ENCODE peak calls at places on chromosomes 11 and 22, in ten cellular contexts. Z is H4, E is GM20000, P is AML-193, O is uterus, X is activated gamma-delta T cell treated with Interleukin-2 at 50 U/mL for 16 hours, R is HT1080, T is MM.1S, V is HTR-8/SVneo, N is GM04503. H is an unnamed sample.

GRCh38 chr11:62724171-62724570 is 3.1 kb downstream of the HNRNPUL2 start:
- DNase-seq in T (no peak), R (no peak), O (no peak), V (no peak), Z (no peak), E (no peak), N (no peak), P (no peak), X (no peak), H (no peak)

GRCh38 chr22:32644252-32645100 is 157.0 kb upstream of the TIMP3 start:
- DNase-seq in O (peak), X (peak), T (no peak), R (peak), N (no peak), E (no peak), V (no peak), P (no peak), Z (peak), H (peak)

GRCh38 chr11:77113382-77114088 is 10.9 kb downstream of the OMP start:
- DNase-seq in Z (no peak), X (no peak), E (peak), R (peak), V (peak), P (peak), N (no peak), T (peak), O (no peak), H (peak)

GRCh38 chr11:70467196-70468085 is 69.1 kb downstream of the CTTN start:
- DNase-seq in O (no peak), E (peak), N (no peak), Z (peak), R (peak), P (peak), V (peak), T (peak), X (no peak), H (peak)

GRCh38 chr11:64745523-64746328 is 1.8 kb upstream of the RASGRP2 start:
- DNase-seq in V (no peak), O (peak), P (peak), X (peak), E (peak), Z (no peak), R (no peak), N (no peak), T (no peak), H (peak)

GRCh38 chr11:113153847-113154246 is 160.5 kb upstream of the TTC12 start:
- DNase-seq in P (peak), T (no peak), V (no peak), O (no peak), Z (no peak), X (no peak), R (no peak), E (no peak), N (no peak), H (no peak)

GRCh38 chr11:64234840-64235379 is 526 bp downstream of the VEGFB start:
- DNase-seq in R (no peak), V (peak), N (no peak), O (no peak), Z (no peak), T (peak), P (no peak), X (peak), E (no peak), H (no peak)

GRCh38 chr11:133337905-133338536 is 194.3 kb downstream of the OPCML start:
- DNase-seq in R (no peak), X (no peak), O (no peak), T (no peak), Z (no peak), E (no peak), P (no peak), V (no peak), N (no peak), H (no peak)

H was measured in KBM-7.